ENCODE peak calls at places on chromosomes 12 and 14, in six cellular contexts. J, R, A, U, Y and T are unnamed samples.

GRCh38 chr12:9761407-9761736 is 671 bp upstream of the CD69 start:
- DNase-seq in J (no peak), R (no peak), A (no peak), U (no peak), Y (no peak), T (no peak)

GRCh38 chr14:67487937-67488893 is at the start of gene TMEM229B:
- DNase-seq in J (no peak), R (no peak), A (peak), U (no peak), Y (peak), T (no peak)

GRCh38 chr14:68664225-68664681 is 128.6 kb downstream of the ZFP36L1 start:
- DNase-seq in J (no peak), R (no peak), A (no peak), U (no peak), Y (no peak), T (no peak)

GRCh38 chr12:71771069-71771468 is 16.4 kb downstream of the RAB21 start:
- DNase-seq in J (no peak), R (no peak), A (no peak), U (no peak), Y (no peak), T (peak)

GRCh38 chr12:119082496-119082895 is 96.2 kb upstream of the HSPB8 start:
- DNase-seq in J (no peak), R (no peak), A (no peak), U (no peak), Y (no peak), T (no peak)

GRCh38 chr12:12349711-12350665 is at the start of gene MANSC1:
- DNase-seq in J (no peak), R (peak), A (peak), U (peak), Y (peak), T (no peak)

GRCh38 chr14:93318927-93319326 is 13.9 kb downstream of the BTBD7 start:
- DNase-seq in J (no peak), R (no peak), A (no peak), U (no peak), Y (no peak), T (peak)

GRCh38 chr12:52486166-52487105 is 6.6 kb downstream of the KRT6A start:
- DNase-seq in J (no peak), R (no peak), A (no peak), U (no peak), Y (no peak), T (no peak)

GRCh38 chr12:106114084-106115068 is 24.4 kb downstream of the NUAK1 start:
- DNase-seq in J (no peak), R (peak), A (no peak), U (no peak), Y (no peak), T (no peak)

GRCh38 chr12:46402861-46403731 is 30.5 kb upstream of the SLC38A2 start:
- DNase-seq in J (no peak), R (no peak), A (no peak), U (no peak), Y (no peak), T (no peak)

GRCh38 chr14:45085004-45085403 is 1.1 kb downstream of the PRPF39 start:
- DNase-seq in J (no peak), R (peak), A (no peak), U (no peak), Y (no peak), T (no peak)

GRCh38 chr14:70838076-70838475 is 28.8 kb upstream of the MAP3K9 start:
- DNase-seq in J (no peak), R (no peak), A (peak), U (no peak), Y (no peak), T (no peak)

GRCh38 chr12:33488036-33488435 is 48.4 kb upstream of the SYT10 start:
- DNase-seq in J (no peak), R (no peak), A (no peak), U (no peak), Y (no peak), T (peak)

GRCh38 chr14:56805201-56805991 is 4.9 kb downstream of the OTX2 start:
- DNase-seq in J (no peak), R (no peak), A (no peak), U (no peak), Y (no peak), T (no peak)

GRCh38 chr12:107459649-107460048 is 225.9 kb upstream of the PWP1 start:
- DNase-seq in J (no peak), R (no peak), A (no peak), U (no peak), Y (no peak), T (no peak)

GRCh38 chr14:77485901-77486678 is 12.5 kb downstream of the ISM2 start:
- DNase-seq in J (no peak), R (peak), A (no peak), U (no peak), Y (no peak), T (no peak)

GRCh38 chr12:12685305-12685704 is 10.7 kb downstream of the GPR19 start:
- DNase-seq in J (no peak), R (no peak), A (no peak), U (no peak), Y (no peak), T (no peak)

GRCh38 chr12:2681426-2682205 is 113.2 kb upstream of the FKBP4 start:
- DNase-seq in J (no peak), R (no peak), A (no peak), U (peak), Y (no peak), T (no peak)

GRCh38 chr14:21923820-21924219 is 250.2 kb upstream of the OR4E1 start:
- DNase-seq in J (no peak), R (no peak), A (no peak), U (no peak), Y (no peak), T (no peak)

GRCh38 chr12:40622246-40622838 is 69.9 kb upstream of the CNTN1 start:
- DNase-seq in J (peak), R (peak), A (peak), U (no peak), Y (peak), T (peak)

GRCh38 chr12:93569301-93569655 is 3.2 kb upstream of the SOCS2 start:
- DNase-seq in J (no peak), R (peak), A (no peak), U (no peak), Y (no peak), T (no peak)

GRCh38 chr12:101051151-101051550 is 158.9 kb downstream of the SLC5A8 start:
- DNase-seq in J (no peak), R (peak), A (no peak), U (no peak), Y (no peak), T (no peak)

GRCh38 chr12:11822071-11822818 is 172.8 kb downstream of the ETV6 start:
- DNase-seq in J (peak), R (peak), A (peak), U (no peak), Y (no peak), T (peak)

GRCh38 chr12:21913823-21914222 is 27.4 kb downstream of the ABCC9 start:
- DNase-seq in J (no peak), R (no peak), A (no peak), U (no peak), Y (no peak), T (no peak)

GRCh38 chr14:65356327-65356836 is 56.1 kb upstream of the FUT8 start:
- DNase-seq in J (peak), R (peak), A (no peak), U (no peak), Y (no peak), T (peak)

GRCh38 chr12:58530421-58531067 is 389.8 kb downstream of the LRIG3 start:
- DNase-seq in J (peak), R (peak), A (no peak), U (no peak), Y (no peak), T (no peak)

GRCh38 chr14:63100597-63100996 is 55.3 kb upstream of the KCNH5 start:
- DNase-seq in J (no peak), R (no peak), A (no peak), U (no peak), Y (no peak), T (no peak)

GRCh38 chr14:76154539-76155126 is 2.9 kb downstream of the GPATCH2L start:
- DNase-seq in J (no peak), R (no peak), A (no peak), U (no peak), Y (no peak), T (no peak)

GRCh38 chr12:115597157-115597712 is 680.3 kb downstream of the MED13L start:
- DNase-seq in J (peak), R (peak), A (no peak), U (no peak), Y (no peak), T (peak)

GRCh38 chr12:115598827-115599226 is 678.7 kb downstream of the MED13L start:
- DNase-seq in J (no peak), R (no peak), A (peak), U (no peak), Y (no peak), T (no peak)

GRCh38 chr12:115599251-115599811 is 678.2 kb downstream of the MED13L start:
- DNase-seq in J (no peak), R (no peak), A (peak), U (no peak), Y (peak), T (no peak)
- H3K4me3 ChIP-seq in J (no peak), R (no peak), A (no peak), U (no peak), Y (no peak), T (no peak)

GRCh38 chr12:62604856-62605255 is 138.2 kb downstream of the MON2 start:
- DNase-seq in J (no peak), R (peak), A (no peak), U (no peak), Y (no peak), T (no peak)
- H3K4me3 ChIP-seq in J (peak), R (peak), A (peak), U (peak), Y (no peak), T (peak)

GRCh38 chr14:104461676-104462443 is 117.7 kb upstream of the C14orf180 start:
- DNase-seq in J (no peak), R (no peak), A (no peak), U (no peak), Y (no peak), T (no peak)
- H3K4me3 ChIP-seq in J (no peak), R (no peak), A (no peak), U (no peak), Y (no peak), T (no peak)

GRCh38 chr14:94974422-94974821 is 182.9 kb downstream of the DICER1 start:
- DNase-seq in J (no peak), R (no peak), A (no peak), U (no peak), Y (no peak), T (no peak)

GRCh38 chr14:94969766-94970165 is 187.6 kb downstream of the DICER1 start:
- DNase-seq in J (no peak), R (no peak), A (no peak), U (no peak), Y (no peak), T (no peak)

GRCh38 chr14:94970937-94971730 is 186.2 kb downstream of the DICER1 start:
- DNase-seq in J (no peak), R (no peak), A (no peak), U (no peak), Y (no peak), T (no peak)

GRCh38 chr14:94974893-94975292 is 182.4 kb downstream of the DICER1 start:
- DNase-seq in J (no peak), R (no peak), A (no peak), U (no peak), Y (no peak), T (no peak)

DNA sequence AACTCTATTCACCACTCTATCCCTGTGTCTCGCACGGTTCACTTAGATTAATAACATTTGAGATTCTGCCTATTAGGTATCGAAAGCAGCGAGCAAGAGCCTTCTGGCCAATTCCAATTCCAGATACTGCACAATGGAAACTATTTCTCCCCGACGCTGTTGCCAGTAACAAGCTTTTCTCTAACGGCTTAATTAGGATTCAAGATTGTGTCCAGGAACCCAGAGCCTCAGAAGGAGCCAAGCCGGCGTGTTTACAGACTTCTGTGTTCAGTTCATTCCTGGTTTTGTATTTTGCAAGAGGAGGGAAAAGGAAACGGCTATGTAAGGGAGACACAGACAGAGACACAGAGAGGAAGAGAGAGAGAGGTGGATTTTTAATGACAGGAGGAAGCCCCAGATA is 185.6 kb downstream of the DICER1 start:
- DNase-seq in J (peak), R (peak), A (peak), U (no peak), Y (no peak), T (no peak)
- H3K4me3 ChIP-seq in J (no peak), R (no peak), A (no peak), U (peak), Y (no peak), T (no peak)